ENCODE peak calls at places on chromosomes 4 and X, in five cellular contexts. K, F, X, S and N are unnamed samples.

GRCh38 chr4:37631551-37631950 is 54.6 kb downstream of the RELL1 start:
- DNase-seq in K (no peak), F (no peak), X (no peak), S (peak), N (no peak)

GRCh38 chr4:16120720-16121119 is 36.9 kb upstream of the PROM1 start:
- DNase-seq in K (no peak), F (peak), X (no peak), S (no peak), N (no peak)

GRCh38 chr4:82362565-82362964 is 11.2 kb downstream of the HNRNPD start:
- DNase-seq in K (no peak), F (no peak), X (no peak), S (no peak), N (no peak)

GRCh38 chr4:72418458-72418857 is 150.6 kb downstream of the ADAMTS3 start:
- DNase-seq in K (no peak), F (no peak), X (no peak), S (no peak), N (peak)

GRCh38 chr4:128068927-128069326 is 7.8 kb downstream of the LARP1B start:
- DNase-seq in K (no peak), F (peak), X (no peak), S (no peak), N (peak)

GRCh38 chr4:28373601-28374000 is 1513.0 kb downstream of the STIM2 start:
- DNase-seq in K (no peak), F (no peak), X (no peak), S (no peak), N (no peak)

GRCh38 chrX:41542151-41542935 is 95.2 kb downstream of the NYX start:
- DNase-seq in K (no peak), F (no peak), X (no peak), S (peak), N (no peak)

GRCh38 chrX:118208476-118208875 is 91.9 kb upstream of the KLHL13 start:
- DNase-seq in K (no peak), F (no peak), X (no peak), S (no peak), N (no peak)

GRCh38 chr4:146435962-146436361 is 85.8 kb downstream of the SLC10A7 start:
- DNase-seq in K (no peak), F (no peak), X (no peak), S (no peak), N (no peak)

GRCh38 chr4:6272863-6273660 is 3.4 kb downstream of the WFS1 start:
- DNase-seq in K (no peak), F (no peak), X (no peak), S (peak), N (peak)

GRCh38 chr4:183165371-183165770 is 66.3 kb downstream of the WWC2 start:
- DNase-seq in K (no peak), F (no peak), X (no peak), S (no peak), N (no peak)

GRCh38 chr4:44766453-44766852 is 40.1 kb upstream of the GNPDA2 start:
- DNase-seq in K (no peak), F (no peak), X (no peak), S (no peak), N (no peak)

GRCh38 chrX:39819921-39820849 is 277.6 kb downstream of the BCOR start:
- DNase-seq in K (no peak), F (peak), X (no peak), S (no peak), N (peak)

GRCh38 chrX:3075959-3076358 is 34.7 kb downstream of the ARSF start:
- DNase-seq in K (no peak), F (no peak), X (no peak), S (no peak), N (no peak)

GRCh38 chrX:102934624-102935023 is 2.4 kb upstream of the RAB40AL start:
- DNase-seq in K (no peak), F (no peak), X (peak), S (peak), N (peak)

GRCh38 chr4:13907255-13907751 is 279.8 kb upstream of the BOD1L1 start:
- DNase-seq in K (no peak), F (no peak), X (no peak), S (peak), N (peak)

GRCh38 chr4:78777556-78777900 is 1.4 kb downstream of the BMP2K start:
- DNase-seq in K (no peak), F (no peak), X (no peak), S (no peak), N (no peak)

GRCh38 chr4:24686866-24687672 is 102.7 kb upstream of the DHX15 start:
- DNase-seq in K (no peak), F (peak), X (peak), S (peak), N (no peak)

GRCh38 chr4:111269439-111269838 is 646.6 kb upstream of the PITX2 start:
- DNase-seq in K (no peak), F (no peak), X (no peak), S (no peak), N (no peak)

GRCh38 chrX:49659771-49660170 is 36.0 kb downstream of the PAGE1 start:
- DNase-seq in K (no peak), F (no peak), X (no peak), S (no peak), N (no peak)

GRCh38 chrX:150049647-150050046 is 111.4 kb upstream of the EOLA2 start:
- DNase-seq in K (no peak), F (no peak), X (no peak), S (no peak), N (peak)

GRCh38 chr4:124686279-124686678 is 26.3 kb downstream of the ANKRD50 start:
- DNase-seq in K (peak), F (peak), X (peak), S (peak), N (no peak)

GRCh38 chrX:2848806-2849420 is 20.2 kb downstream of the GYG2 start:
- DNase-seq in K (no peak), F (no peak), X (no peak), S (peak), N (peak)

GRCh38 chrX:74232859-74233258 is 71.1 kb upstream of the ZCCHC13 start:
- DNase-seq in K (no peak), F (no peak), X (no peak), S (peak), N (peak)

GRCh38 chr4:32858971-32859370 is 2138.8 kb downstream of the PCDH7 start:
- DNase-seq in K (no peak), F (no peak), X (no peak), S (no peak), N (peak)

GRCh38 chr4:102449751-102450352 is 51.3 kb upstream of the NFKB1 start:
- DNase-seq in K (no peak), F (peak), X (peak), S (peak), N (peak)

GRCh38 chrX:20514358-20514757 is 247.6 kb upstream of the RPS6KA3 start:
- DNase-seq in K (no peak), F (no peak), X (no peak), S (peak), N (peak)

GRCh38 chrX:10821293-10821692 is 200.9 kb upstream of the MID1 start:
- DNase-seq in K (no peak), F (no peak), X (no peak), S (no peak), N (no peak)

GRCh38 chrX:51802917-51803688 is 59.9 kb downstream of the GSPT2 start:
- DNase-seq in K (peak), F (peak), X (peak), S (peak), N (peak)

GRCh38 chr4:1105662-1106061 is 7.7 kb downstream of the RNF212 start:
- DNase-seq in K (no peak), F (no peak), X (peak), S (no peak), N (no peak)
- H2BK12ac ChIP-seq in K (no peak), F (no peak), X (peak), S (no peak), N (no peak)

DNA sequence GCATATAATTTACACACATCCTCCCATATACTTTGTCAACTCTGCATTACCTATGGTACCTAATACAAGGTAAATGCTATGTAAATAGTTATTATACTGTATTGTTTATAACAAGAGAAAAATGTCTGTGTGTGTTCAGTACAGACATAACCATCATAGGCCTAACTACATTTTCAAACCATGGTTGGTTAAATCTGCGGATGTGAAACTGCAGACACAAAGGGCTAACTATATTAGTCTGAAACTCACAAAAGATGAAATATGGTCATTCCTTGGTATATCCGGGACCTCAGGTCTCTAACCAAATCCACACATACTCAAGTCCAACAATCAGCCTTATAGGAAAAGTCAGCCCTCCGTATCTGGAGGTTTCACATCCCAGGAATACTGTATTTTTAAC is 13.5 kb downstream of the MAPK10 start:
- DNase-seq in K (no peak), F (no peak), X (no peak), S (no peak), N (no peak)
- H4K8ac ChIP-seq in K (no peak), F (no peak), X (no peak), S (no peak), N (no peak)

GRCh38 chr4:159417006-159417405 is 314.1 kb downstream of the RAPGEF2 start:
- DNase-seq in K (no peak), F (no peak), X (no peak), S (no peak), N (no peak)

GRCh38 chr4:159410076-159410777 is 307.3 kb downstream of the RAPGEF2 start:
- DNase-seq in K (no peak), F (no peak), X (no peak), S (no peak), N (peak)

GRCh38 chr4:159416073-159416472 is 313.2 kb downstream of the RAPGEF2 start:
- DNase-seq in K (no peak), F (no peak), X (no peak), S (no peak), N (no peak)

GRCh38 chr4:159413252-159413941 is 310.5 kb downstream of the RAPGEF2 start:
- DNase-seq in K (no peak), F (no peak), X (no peak), S (no peak), N (no peak)

DNA sequence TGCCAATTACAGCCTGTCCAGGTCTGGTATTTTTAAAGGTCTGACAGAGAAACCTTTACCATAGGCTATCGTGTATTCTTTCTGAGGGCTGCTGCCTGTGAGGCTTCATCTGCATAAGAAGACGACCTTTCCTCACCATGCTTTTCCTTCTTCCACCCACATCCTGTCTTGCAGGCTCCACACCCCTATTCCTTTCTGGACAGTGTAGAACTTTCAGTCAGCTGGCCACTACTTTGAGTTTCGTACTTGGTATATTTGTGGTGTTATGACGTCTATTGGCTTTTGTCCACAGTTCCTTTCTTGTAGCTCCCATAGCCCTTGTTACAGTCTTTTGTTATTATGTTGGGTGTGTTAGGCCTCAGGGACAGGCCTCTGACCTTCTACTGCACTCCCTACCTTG is 311.4 kb downstream of the RAPGEF2 start:
- DNase-seq in K (no peak), F (no peak), X (no peak), S (no peak), N (no peak)
- H3K14ac ChIP-seq in K (no peak), F (no peak), X (no peak), S (no peak), N (no peak)

GRCh38 chr4:157225096-157225495 is 4.6 kb downstream of the GRIA2 start:
- DNase-seq in K (no peak), F (no peak), X (no peak), S (no peak), N (no peak)
- H2BK12ac ChIP-seq in K (no peak), F (no peak), X (no peak), S (no peak), N (no peak)

GRCh38 chrX:101219116-101219839 is at the start of gene DRP2:
- DNase-seq in K (no peak), F (no peak), X (no peak), S (no peak), N (peak)
- H4K8ac ChIP-seq in K (no peak), F (no peak), X (no peak), S (peak), N (peak)

GRCh38 chr4:53818112-53818511 is 226.8 kb upstream of the LNX1 start:
- DNase-seq in K (no peak), F (no peak), X (no peak), S (no peak), N (peak)
- H3K14ac ChIP-seq in K (no peak), F (no peak), X (no peak), S (no peak), N (no peak)

GRCh38 chrX:130896816-130897508 is 6.0 kb downstream of the ENOX2 start:
- DNase-seq in K (no peak), F (no peak), X (no peak), S (no peak), N (peak)
- H2BK12ac ChIP-seq in K (no peak), F (no peak), X (no peak), S (no peak), N (no peak)

DNA sequence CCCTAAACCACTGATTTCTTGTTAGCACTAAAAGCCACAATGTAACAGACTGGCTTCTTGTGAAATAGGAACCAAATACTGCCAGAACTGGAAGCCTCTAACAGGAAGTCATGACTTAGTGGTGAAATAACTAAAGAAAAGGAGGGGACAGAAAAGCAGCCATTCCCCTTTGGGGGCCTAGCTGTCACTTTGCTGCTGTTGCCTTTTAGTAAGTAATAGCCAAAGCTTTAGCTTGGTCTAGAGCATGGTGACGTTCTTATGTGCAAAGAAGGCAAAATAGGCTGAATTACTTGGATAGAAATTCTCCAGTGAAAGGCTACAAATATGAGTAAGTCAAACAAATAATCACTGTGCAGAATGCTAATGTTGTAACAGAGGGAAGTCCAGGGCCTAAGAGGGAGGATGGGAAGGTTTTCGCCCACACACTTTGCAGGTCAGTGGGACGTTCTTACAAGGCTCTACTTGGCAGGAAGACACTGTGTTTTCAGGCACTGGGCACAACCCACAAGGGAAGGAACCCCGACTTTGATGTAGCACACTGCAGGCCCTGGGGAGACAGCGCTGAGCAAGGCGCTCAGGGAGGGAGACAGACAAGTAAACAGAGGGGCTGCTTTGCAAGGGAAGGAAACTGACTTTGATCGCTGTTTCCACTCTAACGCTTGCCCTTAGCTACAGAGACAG is 16.6 kb downstream of the GAB3 start:
- DNase-seq in K (no peak), F (no peak), X (no peak), S (peak), N (peak)
- H4K8ac ChIP-seq in K (no peak), F (peak), X (peak), S (no peak), N (peak)

GRCh38 chr4:94517492-94517891 is 65.8 kb downstream of the PDLIM5 start:
- DNase-seq in K (no peak), F (no peak), X (no peak), S (no peak), N (no peak)
- H3K14ac ChIP-seq in K (no peak), F (no peak), X (no peak), S (no peak), N (no peak)

GRCh38 chr4:7703669-7704068 is 236.0 kb downstream of the AFAP1 start:
- DNase-seq in K (no peak), F (no peak), X (no peak), S (no peak), N (no peak)

GRCh38 chr4:7704091-7704490 is 235.6 kb downstream of the AFAP1 start:
- DNase-seq in K (no peak), F (no peak), X (no peak), S (no peak), N (no peak)

GRCh38 chr4:7705602-7706001 is 234.1 kb downstream of the AFAP1 start:
- DNase-seq in K (no peak), F (no peak), X (no peak), S (no peak), N (no peak)

GRCh38 chr4:7705062-7705461 is 234.6 kb downstream of the AFAP1 start:
- DNase-seq in K (no peak), F (peak), X (no peak), S (no peak), N (no peak)

DNA sequence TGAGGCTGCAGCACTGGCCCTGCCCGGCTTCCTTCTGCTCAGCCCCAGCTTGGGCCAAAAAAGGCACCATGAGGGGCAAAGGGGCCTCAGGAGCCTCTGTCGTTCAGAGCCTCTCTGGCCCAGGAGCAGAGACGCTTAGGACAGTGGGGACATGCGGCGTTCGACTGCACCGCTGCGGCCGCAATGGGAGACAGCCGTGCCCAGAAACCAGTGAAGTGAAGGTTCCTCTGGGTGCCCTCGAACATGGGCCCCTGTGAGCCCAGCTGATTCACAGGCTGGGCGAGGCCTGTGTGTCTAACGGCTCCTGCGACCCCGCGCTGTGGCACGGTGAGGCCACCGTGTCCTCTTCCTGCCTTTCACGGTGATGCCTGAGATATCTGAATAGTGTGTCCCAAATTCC is 235.0 kb downstream of the AFAP1 start:
- DNase-seq in K (no peak), F (no peak), X (no peak), S (no peak), N (no peak)
- H2BK12ac ChIP-seq in K (no peak), F (no peak), X (no peak), S (no peak), N (peak)